ENCODE peak calls at places on chromosomes 16 and 17, in five cellular contexts. Z is WTC11, P is heart right ventricle, I is neural progenitor cell, H is left lung. O is an unnamed sample.

GRCh38 chr17:21843318-21843865 is 151.1 kb downstream of the KCNJ18 start:
- DNase-seq in Z (no peak), H (peak; percentile 65), I (no peak), P (no peak), O (peak; percentile 1)

GRCh38 chr17:80850817-80851216 is 140.8 kb upstream of the CHMP6 start:
- DNase-seq in I (no peak), Z (no peak), P (no peak), H (no peak), O (no peak)

GRCh38 chr16:21326459-21326858 is 48.4 kb upstream of the CRYM start:
- DNase-seq in P (no peak), I (no peak), H (no peak), Z (no peak), O (no peak)

GRCh38 chr16:85607331-85607765 is 5.8 kb upstream of the GSE1 start:
- DNase-seq in H (no peak), Z (peak; percentile 75), P (no peak), I (peak; percentile 91), O (no peak)

GRCh38 chr17:58520843-58521430 is 6.5 kb upstream of the MTMR4 start:
- DNase-seq in H (no peak), P (no peak), I (peak; percentile 72), Z (peak; percentile 50), O (no peak)

GRCh38 chr17:12958786-12959185 is 59.0 kb downstream of the ELAC2 start:
- DNase-seq in H (no peak), P (no peak), Z (no peak), I (no peak), O (no peak)

GRCh38 chr17:80769936-80770625 is 221.6 kb upstream of the CHMP6 start:
- DNase-seq in H (no peak), Z (no peak), I (no peak), P (no peak), O (no peak)

GRCh38 chr17:45345554-45346254 is 28.9 kb upstream of the MAP3K14 start:
- DNase-seq in I (no peak), Z (no peak), H (no peak), P (peak; percentile 35), O (no peak)

GRCh38 chr17:8079291-8080207 is 8.0 kb downstream of the ALOX12B start:
- DNase-seq in I (peak; percentile 87), P (peak; percentile 67), Z (peak; percentile 86), H (peak; percentile 96), O (peak; percentile 92)

GRCh38 chr16:89167425-89167941 is 4.1 kb upstream of the CDH15 start:
- DNase-seq in Z (peak; percentile 97), I (peak; percentile 97), H (peak; percentile 97), P (peak; percentile 74), O (peak; percentile 88)

GRCh38 chr16:89166696-89167424 is 4.7 kb upstream of the CDH15 start:
- DNase-seq in Z (no peak), I (no peak), P (no peak), H (no peak), O (no peak)

GRCh38 chr16:89169778-89170177 is 1.8 kb upstream of the CDH15 start:
- DNase-seq in H (peak; percentile 67), P (no peak), I (no peak), Z (no peak), O (no peak)

GRCh38 chr16:89170346-89171215 is 967 bp upstream of the CDH15 start:
- DNase-seq in P (no peak), Z (peak; percentile 92), H (peak; percentile 86), I (no peak), O (no peak)

GRCh38 chr16:89168381-89169189 is 3.0 kb upstream of the CDH15 start:
- DNase-seq in H (no peak), Z (no peak), I (no peak), P (no peak), O (no peak)
- TF ChIP-seq CTCF in H (no peak), Z (no peak), I (no peak), P (no peak), O (no peak)

GRCh38 chr17:43831633-43832032 is 1.3 kb downstream of the MPP3 start:
- DNase-seq in H (peak; percentile 83), Z (no peak), P (peak; percentile 70), I (peak; percentile 27), O (no peak)

GRCh38 chr17:43832976-43833829 is at the start of gene MPP3:
- DNase-seq in H (peak; percentile 91), I (peak; percentile 87), Z (peak; percentile 53), P (peak; percentile 58), O (peak; percentile 40)

GRCh38 chr17:43830510-43831145 is 2.3 kb downstream of the MPP3 start:
- DNase-seq in I (no peak), H (no peak), P (no peak), Z (no peak), O (no peak)

GRCh38 chr17:43834106-43834505 is 1.2 kb upstream of the MPP3 start:
- DNase-seq in H (no peak), I (no peak), P (no peak), Z (no peak), O (no peak)

DNA sequence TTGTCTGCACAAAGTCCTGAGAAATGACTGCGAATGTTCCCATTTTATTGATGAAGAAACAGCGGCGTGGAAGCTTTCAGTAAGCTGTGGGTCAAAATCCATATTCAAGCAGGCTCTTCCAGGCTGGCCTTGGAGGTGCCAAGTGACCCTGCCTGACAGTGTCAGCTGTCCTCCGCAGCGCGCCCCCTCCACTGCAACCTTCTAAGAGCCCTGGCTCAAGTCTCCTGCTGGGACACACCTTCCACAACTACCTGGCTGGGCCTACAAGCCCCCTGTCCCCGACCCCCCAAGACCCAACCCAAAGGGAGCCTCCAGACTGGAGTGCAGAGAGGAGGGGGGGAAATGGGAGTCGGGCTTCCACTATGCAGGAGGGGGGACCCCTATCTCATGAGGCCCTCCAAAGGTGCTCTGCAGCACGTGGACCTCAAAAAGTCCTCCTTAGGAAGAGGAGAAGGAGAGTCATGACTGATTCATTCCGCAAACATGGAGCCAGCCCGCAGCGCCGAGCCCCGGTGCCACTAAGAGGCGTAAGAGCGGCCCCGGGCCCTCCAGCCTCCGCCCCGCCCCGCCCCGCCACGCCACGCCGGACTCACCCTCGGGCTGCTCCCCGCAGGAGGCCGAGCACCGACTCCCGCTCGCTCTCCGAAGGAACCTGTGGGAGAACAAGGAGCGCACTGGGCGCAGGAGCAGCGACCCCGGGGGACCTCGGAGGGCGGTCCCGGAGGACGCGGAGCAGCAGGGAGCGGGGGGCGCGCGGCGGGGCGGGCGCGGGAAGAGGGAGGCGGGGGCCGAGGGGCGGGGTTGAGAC is 574 bp downstream of the MPP3 start:
- DNase-seq in I (peak; percentile 57), H (peak; percentile 92), Z (peak; percentile 40), P (peak; percentile 40), O (no peak)
- TF ChIP-seq CTCF in I (no peak), H (no peak), Z (no peak), P (no peak), O (no peak)

GRCh38 chr16:14602443-14602963 is 27.6 kb downstream of the PARN start:
- DNase-seq in Z (no peak), H (no peak), P (no peak), I (no peak), O (no peak)

GRCh38 chr16:14606102-14606501 is 24.0 kb downstream of the PARN start:
- DNase-seq in H (no peak), Z (no peak), I (no peak), P (no peak), O (no peak)

GRCh38 chr16:14600164-14600563 is 29.9 kb downstream of the PARN start:
- DNase-seq in H (no peak), Z (no peak), I (peak; percentile 34), P (no peak), O (peak; percentile 28)
- TF ChIP-seq CTCF in H (no peak), Z (peak; percentile 18), I (peak; percentile 56), P (peak; percentile 42), O (no peak)

DNA sequence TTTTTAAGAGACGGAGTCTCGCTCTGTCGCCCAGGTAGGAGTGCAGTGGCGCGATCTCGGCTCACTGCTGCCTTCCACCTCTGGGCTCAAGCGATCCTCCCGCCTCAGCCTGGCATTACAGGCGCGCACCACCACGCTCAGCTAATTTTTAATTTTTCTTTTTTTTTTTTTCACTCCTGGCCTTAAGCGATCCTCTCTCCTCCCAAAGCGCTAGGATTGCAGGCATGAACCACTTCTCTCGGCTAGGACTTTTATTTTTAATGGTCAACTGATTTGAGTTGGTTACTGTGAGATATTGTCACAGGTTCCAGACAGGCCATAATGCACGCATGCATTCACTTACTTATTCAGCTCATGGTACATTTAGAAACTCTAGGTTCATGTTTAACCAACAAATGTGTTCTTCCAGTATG is 888 bp downstream of the PIGW start:
- DNase-seq in Z (no peak), I (no peak), H (no peak), P (no peak), O (no peak)
- TF ChIP-seq CTCF in Z (no peak), I (no peak), H (no peak), P (peak; percentile 12), O (no peak)

DNA sequence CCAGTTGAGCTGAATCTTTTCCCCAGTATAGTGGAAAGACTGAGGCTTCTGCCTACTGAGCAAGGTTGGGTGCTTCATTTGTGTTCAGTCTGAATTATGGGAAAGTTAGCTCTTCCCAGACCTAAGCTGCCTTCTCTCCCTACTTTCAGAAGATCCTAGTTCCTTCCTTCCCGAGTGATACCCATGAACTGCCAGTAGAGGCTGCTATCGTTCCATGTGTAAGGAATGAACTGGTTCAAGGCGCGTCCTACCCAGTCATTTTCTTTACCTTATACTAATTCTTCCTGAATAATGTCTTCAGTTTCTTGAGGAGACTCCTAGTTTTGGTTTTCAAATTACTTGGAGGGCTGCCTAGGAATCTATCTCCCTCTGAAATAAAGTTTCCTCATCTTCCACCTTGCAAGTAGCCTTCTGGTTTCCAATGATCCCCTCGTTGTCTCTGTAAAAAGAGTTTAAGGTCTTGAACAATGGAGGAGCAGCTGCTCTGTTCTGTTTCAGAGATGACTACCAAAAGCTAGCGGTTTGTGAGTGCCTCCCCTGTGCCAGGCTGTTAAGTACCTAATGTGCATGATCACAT is 934 bp upstream of the AOC2 start:
- DNase-seq in H (no peak), P (peak; percentile 58), I (peak; percentile 72), Z (peak; percentile 46), O (no peak)
- TF ChIP-seq CTCF in H (peak; percentile 91), P (peak; percentile 94), I (peak; percentile 97), Z (peak; percentile 67), O (peak; percentile 64)

GRCh38 chr16:11742536-11743307 is at the start of gene TXNDC11:
- DNase-seq in I (peak; percentile 99), H (peak; percentile 100), Z (peak; percentile 97), P (peak; percentile 99), O (peak; percentile 97)

GRCh38 chr16:11744075-11744470 is 1.4 kb upstream of the TXNDC11 start:
- DNase-seq in I (no peak), H (no peak), P (no peak), Z (no peak), O (no peak)

GRCh38 chr16:11740567-11740966 is 2.1 kb downstream of the TXNDC11 start:
- DNase-seq in P (no peak), H (no peak), I (no peak), Z (no peak), O (no peak)

GRCh38 chr16:11743308-11744074 is 834 bp upstream of the TXNDC11 start:
- DNase-seq in P (peak; percentile 27), I (no peak), H (no peak), Z (no peak), O (peak; percentile 35)

DNA sequence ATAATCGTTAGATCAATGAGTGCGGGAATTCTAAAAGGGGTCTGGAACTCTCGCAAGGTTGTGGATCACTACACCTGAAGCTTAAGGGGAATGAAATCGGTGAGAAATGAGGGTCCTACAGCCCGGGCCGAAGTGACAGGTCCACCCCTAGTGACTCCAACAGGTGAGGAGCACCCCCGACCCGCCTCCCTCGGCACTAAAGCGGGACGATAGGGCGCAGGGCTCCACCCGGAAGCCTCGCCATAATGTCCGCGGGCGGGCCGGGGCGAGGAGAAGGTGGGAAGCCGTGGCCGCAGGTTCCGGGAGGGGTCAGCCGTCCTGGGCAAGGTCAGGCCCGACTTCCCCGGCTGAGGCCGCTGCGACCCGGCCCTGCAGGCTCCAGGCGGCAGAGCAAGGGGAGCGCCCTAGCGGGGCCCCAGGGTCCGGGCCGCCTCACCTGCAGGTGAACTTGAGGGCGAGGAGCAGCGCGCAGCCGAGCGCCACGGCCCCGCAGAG is 569 bp downstream of the TXNDC11 start:
- DNase-seq in Z (no peak), I (no peak), P (peak; percentile 24), H (no peak), O (peak; percentile 40)
- TF ChIP-seq CTCF in Z (no peak), I (no peak), P (no peak), H (no peak), O (no peak)

O was measured in GM10248.